ENCODE peak calls at places on chromosomes 16 and 17, in ten cellular contexts. L, W, T, E, K, A, B, Z, R and D are unnamed samples.

GRCh38 chr17:1324201-1324750 is 44.8 kb downstream of the TRARG1 start:
- DNase-seq in Z (no peak), K (no peak), T (peak; percentile 58), B (no peak), A (no peak), W (no peak), E (no peak), R (no peak), L (no peak), D (no peak)

GRCh38 chr17:14316131-14316854 is 15.4 kb downstream of the HS3ST3B1 start:
- DNase-seq in W (no peak), R (no peak), B (no peak), L (no peak), T (no peak), A (no peak), Z (no peak), E (no peak), K (no peak), D (no peak)

GRCh38 chr17:67378444-67379250 is 1.6 kb downstream of the PITPNC1 start:
- DNase-seq in B (peak; percentile 45), A (peak; percentile 50), T (peak; percentile 81), Z (peak; percentile 84), R (peak; percentile 69), L (peak; percentile 90), W (peak; percentile 92), E (peak; percentile 77), K (peak; percentile 72), D (peak; percentile 84)

GRCh38 chr17:9987779-9988585 is 82.9 kb upstream of the RCVRN start:
- DNase-seq in R (peak; percentile 62), Z (peak; percentile 32), T (peak; percentile 37), W (peak; percentile 59), A (no peak), K (no peak), E (peak; percentile 32), L (peak; percentile 61), B (no peak), D (no peak)

GRCh38 chr16:62149646-62150045 is 113.4 kb upstream of the CDH8 start:
- DNase-seq in A (no peak), R (peak; percentile 24), T (no peak), W (no peak), K (no peak), Z (no peak), L (no peak), E (no peak), B (no peak), D (no peak)

GRCh38 chr16:56862776-56863175 is 2.2 kb upstream of the SLC12A3 start:
- DNase-seq in R (no peak), K (no peak), B (no peak), W (no peak), T (no peak), A (no peak), L (no peak), Z (no peak), E (no peak), D (no peak)

GRCh38 chr17:7929158-7930029 is at the start of gene KCNAB3:
- DNase-seq in W (peak; percentile 85), R (peak; percentile 83), L (peak; percentile 86), K (peak; percentile 52), T (peak; percentile 81), Z (peak; percentile 82), B (peak; percentile 35), A (no peak), E (no peak), D (no peak)

GRCh38 chr16:50708373-50709060 is 15.1 kb downstream of the NOD2 start:
- DNase-seq in W (no peak), E (no peak), B (no peak), T (no peak), A (no peak), L (no peak), Z (no peak), K (no peak), R (no peak), D (no peak)

GRCh38 chr16:66520406-66521194 is 29.3 kb downstream of the TK2 start:
- DNase-seq in W (no peak), E (no peak), B (no peak), R (no peak), Z (no peak), A (no peak), T (peak; percentile 47), K (no peak), L (no peak), D (no peak)

GRCh38 chr17:81869221-81870154 is 1.6 kb downstream of the ARHGDIA start:
- DNase-seq in E (peak; percentile 65), B (no peak), W (peak; percentile 85), R (no peak), T (peak; percentile 47), Z (peak; percentile 60), L (peak; percentile 72), K (no peak), A (no peak), D (no peak)

GRCh38 chr16:20905576-20905975 is 5.0 kb downstream of the LYRM1 start:
- DNase-seq in B (no peak), T (no peak), L (no peak), Z (no peak), K (no peak), E (no peak), R (no peak), W (no peak), A (no peak), D (no peak)

GRCh38 chr17:76983075-76983411 is 114.8 kb downstream of the MGAT5B start:
- DNase-seq in L (no peak), T (no peak), B (no peak), A (no peak), W (no peak), R (no peak), K (no peak), Z (no peak), E (no peak), D (no peak)

GRCh38 chr16:13270602-13271001 is 369.2 kb downstream of the SHISA9 start:
- DNase-seq in E (no peak), K (no peak), Z (no peak), B (no peak), L (no peak), A (no peak), W (no peak), R (no peak), T (no peak), D (no peak)

GRCh38 chr17:50638851-50639767 is 4.4 kb downstream of the ABCC3 start:
- DNase-seq in W (peak; percentile 65), E (no peak), B (peak; percentile 19), T (peak; percentile 94), Z (peak; percentile 100), R (peak; percentile 95), A (peak; percentile 79), L (no peak), K (no peak), D (no peak)

GRCh38 chr17:8709006-8709405 is 35.6 kb downstream of the CCDC42 start:
- DNase-seq in Z (no peak), L (no peak), E (no peak), B (no peak), R (no peak), T (no peak), A (no peak), W (no peak), K (no peak), D (no peak)

GRCh38 chr16:683396-684066 is 603 bp downstream of the JMJD8 start:
- DNase-seq in A (no peak), W (no peak), E (no peak), Z (no peak), L (no peak), B (no peak), R (no peak), T (no peak), K (no peak), D (no peak)

GRCh38 chr16:74230126-74230525 is 66.5 kb upstream of the PSMD7 start:
- DNase-seq in K (no peak), E (no peak), A (no peak), R (no peak), T (no peak), Z (no peak), W (no peak), L (no peak), B (no peak), D (no peak)

GRCh38 chr17:28901866-28902818 is 737 bp downstream of the DHRS13 start:
- DNase-seq in R (peak; percentile 42), L (peak; percentile 71), E (peak; percentile 51), K (peak; percentile 38), T (peak; percentile 61), Z (peak; percentile 48), W (peak; percentile 64), A (no peak), B (no peak), D (no peak)